ENCODE peak calls at places on chromosomes 6 and 20, in ten cellular contexts. G, A, C, V, W, P, N, I, Q and T are unnamed samples.

GRCh38 chr20:12966468-12967085 is 42.2 kb upstream of the SPTLC3 start:
- DNase-seq in I (no peak), P (no peak), G (no peak), W (no peak), C (no peak), A (peak), N (peak), V (peak), Q (no peak), T (peak)

GRCh38 chr6:43926644-43927524 is 156.9 kb downstream of the VEGFA start:
- DNase-seq in W (no peak), I (peak), V (peak), G (no peak), A (no peak), N (no peak), Q (peak), C (peak), P (no peak), T (no peak)

GRCh38 chr6:150514806-150515362 is 84.8 kb upstream of the PLEKHG1 start:
- DNase-seq in I (no peak), P (no peak), G (no peak), N (no peak), Q (no peak), C (no peak), W (no peak), A (no peak), V (no peak), T (no peak)

GRCh38 chr6:46378882-46379405 is 112.3 kb downstream of the RCAN2 start:
- DNase-seq in I (no peak), G (no peak), P (no peak), N (peak), Q (no peak), C (no peak), A (no peak), V (no peak), W (no peak), T (no peak)

GRCh38 chr6:137496909-137497721 is 2.9 kb upstream of the OLIG3 start:
- DNase-seq in N (no peak), P (no peak), G (no peak), A (no peak), C (no peak), W (no peak), V (no peak), Q (no peak), I (no peak), T (no peak)

GRCh38 chr6:89311853-89312531 is 3.1 kb downstream of the GABRR2 start:
- DNase-seq in W (no peak), V (no peak), A (no peak), I (peak), N (peak), Q (peak), P (no peak), G (no peak), C (no peak), T (peak)

GRCh38 chr20:25000268-25000801 is 7.8 kb upstream of the APMAP start:
- DNase-seq in V (no peak), N (no peak), Q (peak), I (peak), G (no peak), W (no peak), A (peak), C (peak), P (no peak), T (no peak)

GRCh38 chr6:163712981-163713380 is 298.5 kb downstream of the QKI start:
- DNase-seq in W (no peak), A (no peak), P (no peak), Q (no peak), V (no peak), I (no peak), N (no peak), C (no peak), G (no peak), T (no peak)

GRCh38 chr6:28811873-28812272 is 111.9 kb downstream of the TRIM27 start:
- DNase-seq in P (no peak), I (no peak), G (peak), N (no peak), W (no peak), A (peak), Q (no peak), C (no peak), V (no peak), T (no peak)

GRCh38 chr6:3664641-3665041 is 86.9 kb downstream of the PXDC1 start:
- DNase-seq in A (no peak), I (no peak), C (no peak), N (peak), Q (no peak), P (no peak), W (no peak), V (no peak), G (no peak), T (no peak)

GRCh38 chr20:13262701-13263335 is 41.7 kb downstream of the ISM1 start:
- DNase-seq in Q (no peak), A (no peak), C (peak), P (no peak), V (no peak), I (no peak), N (no peak), W (no peak), G (no peak), T (no peak)

GRCh38 chr6:134123666-134124208 is 71.3 kb upstream of the SLC2A12 start:
- DNase-seq in I (no peak), N (peak), A (peak), Q (no peak), G (peak), C (no peak), V (peak), P (peak), W (peak), T (no peak)

GRCh38 chr6:137705166-137706064 is 161.6 kb upstream of the TNFAIP3 start:
- DNase-seq in A (peak), W (peak), N (peak), I (peak), P (peak), G (peak), Q (peak), C (peak), V (no peak), T (no peak)

GRCh38 chr20:25247666-25248500 is at the start of gene PYGB:
- DNase-seq in C (peak), V (peak), N (peak), W (peak), P (peak), I (peak), A (peak), Q (peak), G (peak), T (peak)

GRCh38 chr6:104908031-104908430 is 48.3 kb upstream of the HACE1 start:
- DNase-seq in C (peak), N (no peak), P (no peak), W (no peak), A (no peak), V (no peak), G (no peak), Q (no peak), I (no peak), T (no peak)

GRCh38 chr6:32843979-32844838 is at the start of gene PSMB8:
- DNase-seq in G (peak), P (peak), W (peak), V (peak), N (peak), I (peak), A (peak), Q (peak), C (peak), T (peak)

GRCh38 chr6:20334334-20334733 is 67.3 kb upstream of the E2F3 start:
- DNase-seq in G (no peak), P (no peak), C (no peak), A (peak), I (no peak), Q (no peak), W (no peak), N (no peak), V (no peak), T (no peak)

GRCh38 chr6:6700421-6700820 is 111.9 kb downstream of the LY86 start:
- DNase-seq in Q (no peak), W (no peak), V (no peak), G (no peak), I (no peak), P (no peak), A (no peak), N (no peak), C (no peak), T (no peak)

GRCh38 chr6:154705471-154706113 is 27.6 kb upstream of the SCAF8 start:
- DNase-seq in G (peak), W (no peak), C (no peak), P (no peak), A (no peak), N (no peak), I (no peak), V (no peak), Q (no peak), T (no peak)

GRCh38 chr6:79536615-79536968 is 638 bp downstream of the LCA5 start:
- DNase-seq in I (peak), C (no peak), P (no peak), A (peak), N (peak), V (no peak), W (no peak), G (peak), Q (peak), T (no peak)

GRCh38 chr6:107491059-107491609 is 1.2 kb downstream of the SOBP start:
- DNase-seq in W (no peak), N (peak), P (no peak), G (no peak), A (peak), C (no peak), I (peak), V (no peak), Q (peak), T (peak)